ENCODE peak calls at places on chromosomes 11 and 22, in six cellular contexts. D is pancreas, G is stomach, J is fibroblast of pulmonary artery, M is neural progenitor cell, N is heart left ventricle. H is an unnamed sample.
A peak's percentile ranks its signal among the peaks of the same experiment; 100 is the strongest.

GRCh38 chr22:24161909-24162308 is 19.4 kb upstream of the SUSD2 start:
- DNase-seq in M (no peak), N (no peak), D (no peak), G (peak; percentile 86), J (no peak), H (no peak)

GRCh38 chr11:93225642-93226041 is 27.9 kb upstream of the SLC36A4 start:
- DNase-seq in G (no peak), N (no peak), J (peak; percentile 48), M (no peak), D (no peak), H (no peak)

GRCh38 chr22:24066872-24067271 is 55.8 kb downstream of the CABIN1 start:
- DNase-seq in M (no peak), J (no peak), N (no peak), D (no peak), G (peak; percentile 71), H (no peak)

GRCh38 chr11:65606876-65607613 is 7.0 kb downstream of the MAP3K11 start:
- DNase-seq in M (peak; percentile 98), J (peak; percentile 96), D (peak; percentile 77), N (peak; percentile 96), G (peak; percentile 95), H (peak; percentile 95)

GRCh38 chr11:94171693-94172440 is 43.2 kb downstream of the PANX1 start:
- DNase-seq in N (no peak), J (peak; percentile 51), M (peak; percentile 79), D (no peak), G (peak; percentile 52), H (no peak)

GRCh38 chr11:60946601-60947265 is 5.2 kb downstream of the SLC15A3 start:
- DNase-seq in G (no peak), D (no peak), J (no peak), N (no peak), M (no peak), H (no peak)

GRCh38 chr11:2433106-2433925 is 11.0 kb downstream of the TRPM5 start:
- DNase-seq in M (no peak), J (no peak), N (no peak), D (peak; percentile 52), G (no peak), H (no peak)

GRCh38 chr11:92975285-92975684 is 5.8 kb downstream of the MTNR1B start:
- DNase-seq in N (no peak), D (no peak), G (no peak), J (no peak), M (no peak), H (no peak)

GRCh38 chr22:30312053-30312452 is 14.7 kb downstream of the TBC1D10A start:
- DNase-seq in G (no peak), D (no peak), M (no peak), J (no peak), N (no peak), H (no peak)

GRCh38 chr22:26553056-26553752 is 36.7 kb downstream of the TPST2 start:
- DNase-seq in J (peak; percentile 83), M (no peak), G (no peak), D (no peak), N (no peak), H (no peak)

GRCh38 chr11:8233691-8234424 is 29.8 kb downstream of the LMO1 start:
- DNase-seq in J (no peak), N (peak; percentile 25), G (no peak), M (no peak), D (no peak), H (no peak)

GRCh38 chr22:20267441-20268288 is 453 bp downstream of the RTN4R start:
- DNase-seq in G (peak; percentile 27), M (peak; percentile 81), N (no peak), J (no peak), D (no peak), H (no peak)

GRCh38 chr11:71340076-71340606 is 87.8 kb upstream of the SHANK2 start:
- DNase-seq in N (no peak), G (peak; percentile 9), M (no peak), D (no peak), J (no peak), H (no peak)

GRCh38 chr11:86592047-86592564 is 80.3 kb downstream of the ME3 start:
- DNase-seq in G (no peak), D (no peak), M (no peak), N (no peak), J (no peak), H (no peak)

GRCh38 chr22:23102776-23103175 is 32.5 kb downstream of the GNAZ start:
- DNase-seq in D (no peak), J (no peak), N (no peak), G (peak; percentile 70), M (no peak), H (no peak)

GRCh38 chr22:25083414-25084166 is 116.1 kb upstream of the CRYBB3 start:
- DNase-seq in G (no peak), D (no peak), J (no peak), N (no peak), M (peak; percentile 68), H (no peak)

DNA sequence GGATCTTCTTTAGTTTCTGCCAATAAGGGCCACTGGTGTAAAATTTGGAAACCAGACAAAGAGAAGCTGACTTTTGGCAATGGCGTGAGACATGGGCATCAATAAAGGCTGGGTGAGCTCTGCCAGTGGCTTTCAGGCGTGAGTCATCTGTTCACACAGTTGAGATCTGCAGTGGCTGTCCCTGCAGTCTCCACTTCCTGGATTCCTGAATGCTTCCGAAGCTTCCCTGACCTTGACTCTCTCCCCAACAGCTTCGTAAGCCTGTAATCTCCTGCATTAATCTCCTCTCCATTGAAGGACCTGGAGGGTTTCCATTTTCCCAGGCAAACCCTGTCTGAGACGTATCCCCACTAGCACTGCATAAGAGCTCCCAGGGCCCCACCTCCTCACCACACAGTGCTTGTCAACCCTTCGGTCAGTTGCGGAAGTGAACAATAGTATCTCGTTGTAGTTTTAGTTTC is 574.7 kb downstream of the TBC1D22A start:
- DNase-seq in J (peak; percentile 92), M (no peak), D (no peak), G (no peak), N (no peak), H (no peak)
- H3K4me3 ChIP-seq in J (peak overlapping the region; percentile 16), M (no peak overlapping the region), D (no peak overlapping the region), G (peak overlapping the region; percentile 12), N (peak overlapping the region; percentile 10), H (peak overlapping the region; percentile 20)

GRCh38 chr11:115869780-115870431 is 365.7 kb upstream of the CADM1 start:
- DNase-seq in M (peak; percentile 59), D (no peak), J (peak; percentile 3), G (no peak), N (no peak), H (no peak)
- TF ChIP-seq CTCF in M (peak; percentile 69), D (no peak), J (peak; percentile 13), G (peak; percentile 12), N (peak; percentile 41), H (peak; percentile 16)

DNA sequence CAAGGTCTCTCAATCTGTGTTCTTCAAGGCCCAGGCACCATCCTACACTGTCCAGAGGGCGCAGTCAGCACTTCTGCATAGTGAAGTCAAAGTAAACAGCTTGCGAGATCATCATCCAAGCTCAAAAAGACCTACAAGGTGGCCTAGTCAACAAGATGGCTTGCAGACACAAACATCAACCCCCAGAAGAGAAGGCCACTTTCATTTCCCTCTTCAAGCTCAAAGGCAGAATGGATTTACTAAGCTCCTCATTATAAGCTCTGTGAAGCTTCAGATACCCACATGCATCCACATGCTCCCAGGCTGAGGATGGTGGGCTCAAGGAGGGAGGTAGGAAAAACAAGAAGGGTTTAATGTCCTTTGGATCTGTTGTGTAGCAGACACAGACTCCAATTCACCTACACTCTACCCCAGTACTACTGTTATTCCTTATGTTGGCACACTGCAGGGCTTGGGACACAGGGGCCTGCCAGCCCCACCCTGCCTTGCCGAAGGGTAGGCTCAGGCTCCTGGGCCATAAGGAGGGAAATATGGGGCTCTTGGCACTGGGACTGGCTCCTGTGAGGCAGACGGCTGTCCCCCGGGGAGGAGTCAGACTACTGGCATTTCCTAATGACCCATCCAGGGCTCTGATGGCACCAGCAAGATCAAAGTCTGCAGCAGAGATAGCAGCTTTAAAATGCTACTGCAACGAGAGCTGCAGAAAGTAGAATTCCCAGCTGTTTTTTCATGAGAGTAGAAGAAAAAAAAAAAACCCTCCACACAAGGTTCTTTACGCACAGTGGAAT is 42.0 kb upstream of the CYP2D6 start:
- DNase-seq in J (no peak), G (no peak), D (no peak), N (no peak), M (no peak), H (no peak)
- H3K4me3 ChIP-seq in J (no peak overlapping the region), G (no peak overlapping the region), D (no peak overlapping the region), N (no peak overlapping the region), M (no peak overlapping the region), H (no peak overlapping the region)

GRCh38 chr11:20131744-20132666 is 28.3 kb downstream of the DBX1 start:
- DNase-seq in M (peak; percentile 74), D (peak; percentile 74), N (peak; percentile 42), G (peak; percentile 68), J (peak; percentile 72), H (peak; percentile 83)

GRCh38 chr11:20132667-20133039 is 27.6 kb downstream of the DBX1 start:
- DNase-seq in J (no peak), N (no peak), G (no peak), M (no peak), D (no peak), H (no peak)

GRCh38 chr11:20137637-20138036 is 22.6 kb downstream of the DBX1 start:
- DNase-seq in G (no peak), D (no peak), N (no peak), J (no peak), M (no peak), H (no peak)

GRCh38 chr11:20134991-20135736 is 25.1 kb downstream of the DBX1 start:
- DNase-seq in J (no peak), N (no peak), M (no peak), D (no peak), G (no peak), H (no peak)
- TF ChIP-seq CTCF in J (no peak), N (no peak), M (no peak), D (no peak), G (no peak), H (no peak)

GRCh38 chr11:12678991-12679390 is 4.8 kb downstream of the TEAD1 start:
- DNase-seq in M (no peak), N (no peak), J (no peak), G (no peak), D (no peak), H (no peak)
- H3K4me3 ChIP-seq in M (peak overlapping the region; percentile 83), N (no peak overlapping the region), J (no peak overlapping the region), G (no peak overlapping the region), D (no peak overlapping the region), H (no peak overlapping the region)

GRCh38 chr11:69683764-69684333 is 8.7 kb upstream of the LTO1 start:
- DNase-seq in M (peak; percentile 56), D (no peak), J (peak; percentile 25), N (no peak), G (peak; percentile 42), H (no peak)
- TF ChIP-seq CTCF in M (peak; percentile 64), D (no peak), J (peak; percentile 41), N (peak; percentile 40), G (peak; percentile 33), H (peak; percentile 14)

GRCh38 chr11:75522645-75523044 is 3.1 kb downstream of the GDPD5 start:
- DNase-seq in N (no peak), D (no peak), J (no peak), G (no peak), M (no peak), H (no peak)
- H3K4me3 ChIP-seq in N (no peak overlapping the region), D (no peak overlapping the region), J (no peak overlapping the region), G (no peak overlapping the region), M (no peak overlapping the region), H (no peak overlapping the region)